ENCODE peak calls at places on chromosomes 4 and X, in ten cellular contexts. A, L, J, T, D, B, U, H, W and K are unnamed samples.

GRCh38 chr4:7222521-7222920 is 30.2 kb downstream of the SORCS2 start:
- DNase-seq in B (no peak), A (no peak), J (no peak), W (no peak), H (no peak), T (no peak), U (no peak), D (no peak), L (no peak), K (no peak)

GRCh38 chr4:185589067-185589844 is 53.9 kb upstream of the PDLIM3 start:
- DNase-seq in L (no peak), B (no peak), W (no peak), A (no peak), U (no peak), T (peak; percentile 77), H (no peak), D (no peak), J (peak; percentile 47), K (no peak)

GRCh38 chrX:46549914-46550313 is 4.7 kb upstream of the ZNF674 start:
- DNase-seq in L (no peak), D (no peak), W (no peak), A (no peak), T (no peak), U (no peak), J (no peak), B (no peak), H (no peak), K (no peak)

GRCh38 chr4:81600511-81601269 is 129.0 kb upstream of the RASGEF1B start:
- DNase-seq in T (no peak), A (no peak), H (no peak), U (no peak), W (no peak), L (peak; percentile 23), J (no peak), B (no peak), D (no peak), K (no peak)

GRCh38 chrX:153966283-153966688 is 5.3 kb downstream of the HCFC1 start:
- DNase-seq in J (no peak), B (no peak), A (no peak), W (no peak), T (no peak), U (no peak), H (no peak), L (peak; percentile 79), D (no peak), K (no peak)

GRCh38 chrX:53290441-53291041 is 9.2 kb upstream of the IQSEC2 start:
- DNase-seq in L (peak; percentile 11), U (no peak), D (no peak), W (no peak), T (no peak), A (no peak), H (no peak), B (no peak), J (no peak), K (no peak)

GRCh38 chr4:107072836-107073736 is 37.0 kb upstream of the DKK2 start:
- DNase-seq in L (no peak), U (no peak), D (no peak), A (no peak), H (no peak), T (no peak), B (no peak), J (no peak), W (no peak), K (no peak)

GRCh38 chr4:188178276-188178675 is 39.0 kb downstream of the TRIML1 start:
- DNase-seq in T (no peak), L (no peak), U (no peak), H (no peak), D (peak; percentile 68), W (no peak), B (no peak), J (peak; percentile 77), A (no peak), K (no peak)

GRCh38 chr4:24924309-24924781 is 11.5 kb upstream of the CCDC149 start:
- DNase-seq in W (no peak), B (no peak), J (peak; percentile 97), A (no peak), U (no peak), D (peak; percentile 30), T (peak; percentile 96), H (no peak), L (no peak), K (no peak)

GRCh38 chr4:153365003-153365402 is 20.5 kb downstream of the MND1 start:
- DNase-seq in H (no peak), U (no peak), L (peak; percentile 20), D (no peak), A (no peak), T (no peak), J (no peak), W (peak; percentile 61), B (no peak), K (no peak)

GRCh38 chrX:134929813-134930212 is 61.0 kb upstream of the SMIM10 start:
- DNase-seq in H (no peak), T (no peak), B (no peak), U (no peak), L (no peak), A (no peak), W (no peak), D (no peak), J (no peak), K (no peak)

GRCh38 chrX:139194571-139195280 is 335.8 kb upstream of the F9 start:
- DNase-seq in H (peak; percentile 41), L (peak; percentile 18), B (no peak), D (peak; percentile 63), J (no peak), U (peak; percentile 48), T (no peak), A (no peak), W (peak; percentile 55), K (no peak)

GRCh38 chrX:155048997-155049619 is 21.8 kb downstream of the CMC4 start:
- DNase-seq in W (no peak), J (peak; percentile 55), A (peak; percentile 12), B (no peak), H (no peak), L (peak; percentile 62), T (peak; percentile 74), U (no peak), D (peak; percentile 55), K (no peak)

GRCh38 chrX:128846385-128846784 is 676.9 kb downstream of the SMARCA1 start:
- DNase-seq in J (no peak), B (no peak), T (no peak), A (no peak), L (no peak), W (no peak), H (no peak), D (no peak), U (no peak), K (no peak)

GRCh38 chrX:124507276-124507675 is 160.9 kb downstream of the SH2D1A start:
- DNase-seq in U (no peak), H (no peak), J (no peak), D (peak; percentile 60), L (no peak), A (no peak), W (no peak), B (peak; percentile 15), T (no peak), K (no peak)

GRCh38 chrX:12974217-12974796 is 603 bp upstream of the TMSB4X start:
- DNase-seq in J (peak; percentile 54), T (peak; percentile 66), D (peak; percentile 54), L (peak; percentile 52), B (no peak), H (peak; percentile 32), U (peak; percentile 82), A (no peak), W (peak; percentile 83), K (no peak)

GRCh38 chr4:38663801-38664703 is at the start of gene KLF3:
- DNase-seq in A (peak; percentile 92), L (peak; percentile 95), T (peak; percentile 97), D (peak; percentile 93), J (peak; percentile 82), H (peak; percentile 89), B (no peak), U (peak; percentile 97), W (peak; percentile 97), K (no peak)
- TF ChIP-seq CTCF in A (no peak), L (no peak), T (no peak), D (no peak), J (no peak), H (no peak), B (no peak), U (no peak), W (no peak), K (no peak)

GRCh38 chrX:18951032-18951431 is 32.9 kb downstream of the PHKA2 start:
- DNase-seq in W (no peak), U (no peak), H (no peak), B (no peak), D (no peak), T (no peak), J (no peak), A (no peak), L (no peak), K (no peak)
- TF ChIP-seq CTCF in W (no peak), U (no peak), H (no peak), B (no peak), D (no peak), T (no peak), J (no peak), A (no peak), L (no peak), K (no peak)

GRCh38 chr4:71944956-71945355 is 86.8 kb upstream of the NPFFR2 start:
- DNase-seq in B (no peak), U (no peak), H (no peak), D (peak; percentile 30), W (no peak), A (no peak), L (no peak), T (peak; percentile 1), J (peak; percentile 1), K (no peak)

GRCh38 chr4:71945791-71946190 is 86.0 kb upstream of the NPFFR2 start:
- DNase-seq in U (no peak), J (no peak), T (no peak), B (no peak), L (no peak), W (no peak), D (no peak), A (no peak), H (no peak), K (no peak)

GRCh38 chr4:71938776-71939175 is 93.0 kb upstream of the NPFFR2 start:
- DNase-seq in B (no peak), H (no peak), D (peak; percentile 73), J (no peak), T (no peak), U (no peak), L (no peak), W (no peak), A (no peak), K (no peak)

DNA sequence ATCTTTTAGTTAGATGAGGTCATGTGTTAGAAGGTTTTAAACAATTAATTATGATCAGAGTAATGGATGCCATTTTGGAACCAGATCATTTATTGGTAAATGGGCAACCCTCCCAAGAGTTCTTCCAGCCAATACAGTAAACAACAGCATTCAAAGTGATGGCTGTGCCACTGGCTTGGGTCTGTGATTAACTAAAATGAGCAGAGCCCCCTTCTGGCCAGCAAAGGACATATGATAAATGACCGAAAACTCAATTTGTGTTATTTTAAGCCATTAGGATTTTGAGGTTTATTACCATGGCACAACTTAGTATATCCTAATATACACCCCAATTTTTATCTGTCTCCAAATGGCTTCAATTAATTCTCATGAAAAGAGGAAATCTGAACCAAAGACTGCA is 90.8 kb upstream of the NPFFR2 start:
- DNase-seq in B (no peak), T (peak; percentile 27), A (no peak), H (no peak), W (no peak), J (peak; percentile 0), U (no peak), D (peak; percentile 48), L (no peak), K (no peak)
- TF ChIP-seq CTCF in B (no peak), T (peak; percentile 30), A (no peak), H (no peak), W (peak; percentile 32), J (peak; percentile 28), U (no peak), D (peak; percentile 49), L (no peak), K (peak; percentile 35)

GRCh38 chr4:94235825-94236224 is 28.2 kb downstream of the SMARCAD1 start:
- DNase-seq in H (no peak), T (no peak), A (no peak), J (peak; percentile 16), W (no peak), B (no peak), L (no peak), D (no peak), U (no peak), K (no peak)
- TF ChIP-seq CTCF in H (no peak), T (no peak), A (no peak), J (no peak), W (no peak), B (no peak), L (no peak), D (no peak), U (no peak), K (no peak)